ENCODE peak calls at places on chromosomes 16 and 17, in seven cellular contexts. K, E, S, D, U, Y and I are unnamed samples.

GRCh38 chr17:59373879-59374495 is 42.5 kb downstream of the YPEL2 start:
- DNase-seq in U (no peak), E (no peak), S (peak), K (no peak), Y (no peak), D (peak), I (peak)

GRCh38 chr17:80498920-80499410 is 22.6 kb upstream of the NPTX1 start:
- DNase-seq in Y (no peak), S (no peak), K (no peak), E (no peak), U (no peak), D (no peak), I (no peak)

GRCh38 chr16:79090966-79091365 is 509.6 kb downstream of the MAF start:
- DNase-seq in K (no peak), D (no peak), E (no peak), S (no peak), Y (no peak), U (no peak), I (no peak)

GRCh38 chr17:41692722-41693521 is 4.2 kb downstream of the EIF1 start:
- DNase-seq in Y (no peak), U (no peak), D (peak), E (no peak), S (no peak), K (no peak), I (no peak)

GRCh38 chr17:50169121-50169764 is 3.4 kb downstream of the SGCA start:
- DNase-seq in D (peak), E (no peak), S (peak), U (no peak), K (peak), Y (no peak), I (peak)

GRCh38 chr16:68873635-68874471 is 30.5 kb downstream of the TANGO6 start:
- DNase-seq in U (no peak), Y (no peak), D (no peak), E (no peak), S (no peak), K (no peak), I (peak)

GRCh38 chr16:88883117-88883895 is 16.8 kb upstream of the PABPN1L start:
- DNase-seq in U (no peak), K (no peak), S (no peak), E (no peak), D (no peak), Y (no peak), I (no peak)

GRCh38 chr16:89658221-89658879 is 714 bp downstream of the SPATA33 start:
- DNase-seq in S (peak), D (peak), E (no peak), U (no peak), K (peak), Y (no peak), I (no peak)

GRCh38 chr17:79651266-79651665 is 40.4 kb upstream of the RBFOX3 start:
- DNase-seq in D (no peak), K (no peak), Y (no peak), E (no peak), S (no peak), U (no peak), I (no peak)

GRCh38 chr16:30585022-30585399 is 486 bp downstream of the ZNF785 start:
- DNase-seq in K (no peak), E (no peak), D (no peak), U (no peak), Y (no peak), S (peak), I (no peak)

GRCh38 chr16:47732122-47732805 is 271.1 kb downstream of the PHKB start:
- DNase-seq in Y (no peak), K (no peak), S (peak), D (peak), U (no peak), E (no peak), I (peak)

GRCh38 chr17:16328997-16329396 is 24.3 kb downstream of the CENPV start:
- DNase-seq in E (no peak), Y (no peak), K (no peak), S (peak), U (no peak), D (peak), I (peak)

GRCh38 chr16:56861092-56861610 is 3.9 kb upstream of the SLC12A3 start:
- DNase-seq in Y (no peak), K (no peak), S (peak), D (peak), E (no peak), U (no peak), I (peak)

GRCh38 chr17:77213778-77214132 is 73.0 kb downstream of the SEC14L1 start:
- DNase-seq in Y (no peak), E (no peak), U (no peak), D (no peak), K (no peak), S (no peak), I (no peak)

GRCh38 chr17:49436174-49436573 is 21.5 kb upstream of the PHB1 start:
- DNase-seq in S (no peak), E (no peak), D (no peak), U (no peak), K (no peak), Y (no peak), I (no peak)

GRCh38 chr17:2090210-2090641 is 35.3 kb downstream of the HIC1 start:
- DNase-seq in K (no peak), E (no peak), D (no peak), S (no peak), Y (peak), U (no peak), I (no peak)

GRCh38 chr17:76940738-76941350 is 72.6 kb downstream of the MGAT5B start:
- DNase-seq in D (no peak), Y (no peak), U (no peak), S (peak), E (no peak), K (no peak), I (no peak)

GRCh38 chr17:61634011-61634539 is 43.1 kb upstream of the NACA2 start:
- DNase-seq in U (no peak), E (no peak), K (no peak), Y (no peak), S (no peak), D (no peak), I (no peak)

GRCh38 chr16:28324235-28324886 is 32.0 kb downstream of the SBK1 start:
- DNase-seq in E (no peak), S (no peak), D (no peak), Y (no peak), U (no peak), K (no peak), I (no peak)

GRCh38 chr17:55038291-55038690 is 69.7 kb downstream of the STXBP4 start:
- DNase-seq in E (no peak), K (no peak), D (peak), Y (no peak), S (peak), U (no peak), I (peak)

GRCh38 chr17:81420769-81421462 is 25.7 kb downstream of the BAHCC1 start:
- DNase-seq in D (peak), S (peak), E (no peak), Y (no peak), U (no peak), K (peak), I (peak)

GRCh38 chr16:57540387-57540786 is 2.1 kb upstream of the ADGRG5 start:
- DNase-seq in S (no peak), D (no peak), Y (no peak), K (no peak), U (no peak), E (no peak), I (no peak)

GRCh38 chr17:32723310-32723955 is 153.5 kb downstream of the MYO1D start:
- DNase-seq in Y (no peak), E (no peak), U (no peak), S (no peak), D (no peak), K (peak), I (no peak)

GRCh38 chr16:89371968-89372634 is 118.3 kb downstream of the ANKRD11 start:
- DNase-seq in S (no peak), K (no peak), U (no peak), D (no peak), Y (no peak), E (no peak), I (no peak)

GRCh38 chr17:43950554-43950953 is 3.2 kb downstream of the PYY start:
- DNase-seq in S (no peak), Y (no peak), D (no peak), E (no peak), U (no peak), K (no peak), I (no peak)

GRCh38 chr16:48365601-48366164 is 19.5 kb downstream of the SIAH1 start:
- DNase-seq in S (peak), D (peak), Y (peak), U (no peak), K (peak), E (no peak), I (peak)